ENCODE peak calls at places on chromosomes 1 and 21, in ten cellular contexts. X is nephron progenitor cell; S is GM06990; Q is GM10248; K is A549; M is upper lobe of right lung; Y is H1; B is activated CD8-positive, alpha-beta T cell treated with anti-CD3 and anti-CD28 coated beads for 36 hours; W is CD4-positive, alpha-beta T cell; H is lower leg skin. A is an unnamed sample.

GRCh38 chr1:11301593-11301992 is 28.6 kb downstream of the UBIAD1 start:
- DNase-seq in K (no peak), Y (no peak), W (no peak), X (no peak), Q (no peak), M (no peak), H (no peak), B (no peak), S (no peak), A (no peak)

GRCh38 chr1:10692401-10693021 is 103.9 kb downstream of the CASZ1 start:
- DNase-seq in K (peak), Q (peak), S (peak), Y (no peak), M (peak), X (peak), H (no peak), B (peak), W (peak), A (no peak)

GRCh38 chr1:26570287-26570686 is 40.7 kb downstream of the RPS6KA1 start:
- DNase-seq in B (peak), M (no peak), H (no peak), Q (no peak), X (no peak), W (no peak), S (no peak), K (no peak), Y (no peak), A (no peak)

GRCh38 chr1:78279051-78279450 is 211.7 kb upstream of the PTGFR start:
- DNase-seq in W (no peak), S (no peak), B (no peak), Y (no peak), K (no peak), M (no peak), Q (no peak), H (no peak), X (no peak), A (no peak)

GRCh38 chr1:96730574-96731298 is 9.2 kb downstream of the PTBP2 start:
- DNase-seq in W (no peak), H (no peak), S (no peak), Q (no peak), B (no peak), X (no peak), M (no peak), Y (no peak), K (no peak), A (no peak)

GRCh38 chr21:25243809-25244208 is 363.5 kb downstream of the MRPL39 start:
- DNase-seq in M (no peak), B (no peak), K (no peak), S (no peak), H (no peak), X (no peak), W (no peak), Q (no peak), Y (no peak), A (no peak)

GRCh38 chr1:23897083-23897482 is 16.1 kb downstream of the CNR2 start:
- DNase-seq in Y (no peak), W (no peak), H (no peak), K (no peak), M (no peak), S (no peak), X (no peak), Q (no peak), B (no peak), A (no peak)

GRCh38 chr21:42370894-42371654 is 4.7 kb upstream of the TFF1 start:
- DNase-seq in M (no peak), Y (no peak), X (no peak), K (no peak), H (no peak), B (no peak), S (no peak), W (no peak), Q (no peak), A (no peak)

GRCh38 chr1:48728599-48728998 is 48.1 kb downstream of the BEND5 start:
- DNase-seq in B (no peak), W (no peak), M (no peak), S (no peak), Y (no peak), X (no peak), Q (no peak), K (no peak), H (no peak), A (no peak)

GRCh38 chr1:50110656-50111055 is 1.9 kb downstream of the ELAVL4 start:
- DNase-seq in W (no peak), S (no peak), H (no peak), B (no peak), Y (no peak), K (no peak), M (no peak), Q (no peak), X (no peak), A (no peak)

GRCh38 chr21:33441489-33442477 is 38.0 kb downstream of the TMEM50B start:
- DNase-seq in K (peak), H (no peak), B (no peak), Q (peak), W (no peak), X (peak), M (no peak), Y (no peak), S (peak), A (no peak)

GRCh38 chr21:28345934-28346333 is 646.7 kb downstream of the LTN1 start:
- DNase-seq in S (no peak), X (no peak), Y (no peak), H (no peak), K (no peak), M (no peak), Q (no peak), W (no peak), B (no peak), A (no peak)

GRCh38 chr1:48644950-48645605 is 131.6 kb downstream of the BEND5 start:
- DNase-seq in W (no peak), B (no peak), Q (no peak), K (no peak), Y (no peak), S (no peak), H (no peak), X (no peak), M (no peak), A (no peak)

GRCh38 chr1:182446033-182446669 is 3.8 kb upstream of the RGSL1 start:
- DNase-seq in S (peak), K (peak), H (no peak), B (peak), W (no peak), M (no peak), Q (peak), X (peak), Y (no peak), A (peak)

GRCh38 chr1:153728305-153729066 is 636 bp downstream of the INTS3 start:
- DNase-seq in W (no peak), M (peak), Q (no peak), B (peak), H (peak), S (no peak), X (peak), K (peak), Y (no peak), A (peak)

GRCh38 chr1:38009088-38009840 is 3.3 kb upstream of the UTP11 start:
- DNase-seq in X (no peak), Q (no peak), Y (no peak), B (peak), S (no peak), M (peak), K (no peak), W (no peak), H (no peak), A (no peak)

GRCh38 chr1:23040509-23040908 is 21.2 kb downstream of the KDM1A start:
- DNase-seq in Y (no peak), S (no peak), X (no peak), W (no peak), Q (no peak), H (no peak), B (no peak), K (no peak), M (no peak), A (no peak)

GRCh38 chr1:181251001-181251712 is 162.7 kb downstream of the IER5 start:
- DNase-seq in H (peak), B (no peak), K (peak), Q (no peak), Y (no peak), X (no peak), S (no peak), M (no peak), W (no peak), A (no peak)

GRCh38 chr1:57727121-57727520 is 303.3 kb upstream of the DAB1 start:
- DNase-seq in Y (no peak), W (no peak), Q (no peak), H (no peak), S (no peak), B (no peak), M (no peak), X (no peak), K (no peak), A (no peak)

GRCh38 chr1:56676571-56677035 is 31.5 kb downstream of the PRKAA2 start:
- DNase-seq in S (no peak), Y (no peak), H (no peak), K (peak), B (no peak), W (no peak), Q (no peak), M (no peak), X (no peak), A (no peak)

GRCh38 chr1:32980080-32980479 is 15.5 kb upstream of the RNF19B start:
- DNase-seq in Y (no peak), X (no peak), S (no peak), M (no peak), B (no peak), W (no peak), K (no peak), H (no peak), Q (no peak), A (no peak)

GRCh38 chr1:224697888-224698450 is 81.9 kb downstream of the CNIH3 start:
- DNase-seq in Y (no peak), B (no peak), K (no peak), X (no peak), M (no peak), H (no peak), W (no peak), S (no peak), Q (no peak), A (no peak)

GRCh38 chr1:116832268-116832931 is 77.3 kb upstream of the PTGFRN start:
- DNase-seq in X (no peak), M (no peak), Q (no peak), B (no peak), K (no peak), W (no peak), H (no peak), S (no peak), Y (peak), A (no peak)

GRCh38 chr1:39378377-39378776 is 113.1 kb upstream of the BMP8A start:
- DNase-seq in H (no peak), W (no peak), X (no peak), B (no peak), K (peak), M (no peak), Q (peak), Y (no peak), S (no peak), A (no peak)

GRCh38 chr1:228866498-228866897 is 131.2 kb downstream of the RHOU start:
- DNase-seq in X (no peak), B (no peak), H (no peak), S (no peak), K (peak), Q (no peak), W (no peak), M (no peak), Y (no peak), A (no peak)

GRCh38 chr1:59453297-59453970 is 156.5 kb downstream of the FGGY start:
- DNase-seq in M (no peak), Q (no peak), Y (no peak), K (no peak), B (no peak), X (no peak), W (no peak), H (no peak), S (no peak), A (no peak)

GRCh38 chr1:7229696-7230095 is 444.4 kb downstream of the CAMTA1 start:
- DNase-seq in S (no peak), M (no peak), Q (no peak), K (no peak), Y (no peak), H (peak), X (no peak), B (no peak), W (no peak), A (no peak)

GRCh38 chr1:26584022-26584485 is 54.5 kb downstream of the RPS6KA1 start:
- DNase-seq in H (no peak), K (peak), M (no peak), Q (no peak), X (no peak), W (no peak), Y (peak), B (peak), S (no peak), A (no peak)

GRCh38 chr1:5349526-5349925 is 642.7 kb downstream of the NPHP4 start:
- DNase-seq in B (no peak), Y (no peak), Q (no peak), W (no peak), K (no peak), H (no peak), S (no peak), M (no peak), X (no peak), A (no peak)

GRCh38 chr1:228154685-228155571 is 5.2 kb downstream of the GJC2 start:
- DNase-seq in K (no peak), H (no peak), B (peak), W (no peak), Y (no peak), X (no peak), M (peak), S (no peak), Q (no peak), A (no peak)

GRCh38 chr1:71745326-71745725 is 537.0 kb downstream of the NEGR1 start:
- DNase-seq in X (no peak), H (no peak), K (no peak), Q (no peak), Y (no peak), M (no peak), S (no peak), B (no peak), W (no peak), A (no peak)

GRCh38 chr1:17683551-17683950 is 71.6 kb upstream of the ACTL8 start:
- DNase-seq in S (no peak), M (no peak), X (no peak), H (no peak), W (no peak), Q (no peak), Y (no peak), B (no peak), K (no peak), A (no peak)
- TF ChIP-seq CTCF in S (no peak), M (no peak), X (no peak), H (no peak), W (no peak), Q (no peak), Y (no peak), B (no peak), K (no peak), A (no peak)

DNA sequence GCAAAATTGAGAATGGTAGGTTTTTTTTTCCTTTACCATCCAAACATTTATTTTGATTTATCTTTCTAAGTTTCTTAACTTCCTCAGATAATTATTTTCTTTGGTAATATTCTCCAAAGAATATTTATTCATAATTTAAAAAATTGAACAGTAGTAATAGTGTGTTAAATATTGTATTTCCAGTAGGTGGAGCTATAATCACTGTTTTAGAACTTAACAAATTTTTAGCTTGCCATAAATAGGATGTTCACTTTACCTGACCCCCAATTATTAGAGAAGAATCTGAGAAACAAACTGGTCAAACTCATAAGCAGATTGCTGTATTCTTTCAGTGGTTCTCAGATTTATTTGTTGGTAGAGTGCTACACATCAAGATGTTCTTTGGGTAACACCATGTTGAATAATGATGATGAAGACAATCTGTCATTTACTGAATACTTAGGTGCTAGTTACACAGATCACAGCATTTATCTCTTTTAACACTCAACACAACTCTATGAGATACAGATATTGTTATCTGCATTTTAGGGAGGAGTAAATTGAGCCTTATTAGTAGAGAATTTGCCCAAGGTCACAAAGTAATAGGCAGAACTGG is 82.4 kb upstream of the GPR88 start:
- DNase-seq in Y (no peak), M (no peak), S (no peak), W (no peak), Q (no peak), B (no peak), X (no peak), K (no peak), H (no peak), A (no peak)
- TF ChIP-seq CTCF in Y (no peak), M (peak), S (peak), W (peak), Q (peak), B (peak), X (peak), K (peak), H (no peak), A (peak)

GRCh38 chr1:152048641-152048970 is 11.8 kb upstream of the S100A11 start:
- DNase-seq in S (no peak), K (no peak), W (no peak), M (no peak), Y (peak), X (no peak), B (no peak), H (no peak), Q (no peak), A (no peak)
- TF ChIP-seq CTCF in S (no peak), K (no peak), W (no peak), M (no peak), Y (no peak), X (no peak), B (no peak), H (no peak), Q (no peak), A (no peak)

GRCh38 chr1:109823543-109824348 is 60.0 kb upstream of the EPS8L3 start:
- DNase-seq in M (peak), Q (peak), H (no peak), Y (no peak), B (no peak), X (peak), S (no peak), W (no peak), K (peak), A (no peak)
- TF ChIP-seq CTCF in M (no peak), Q (no peak), H (no peak), Y (no peak), B (no peak), X (no peak), S (no peak), W (no peak), K (no peak), A (no peak)

GRCh38 chr1:213987876-213988638 is at the start of gene PROX1:
- DNase-seq in M (peak), X (peak), Q (peak), B (peak), H (peak), S (no peak), Y (no peak), K (peak), W (peak), A (peak)
- TF ChIP-seq CTCF in M (no peak), X (no peak), Q (no peak), B (no peak), H (no peak), S (no peak), Y (no peak), K (no peak), W (no peak), A (peak)

GRCh38 chr1:247387096-247387495 is 28.9 kb upstream of the NLRP3 start:
- DNase-seq in Q (no peak), H (no peak), S (no peak), K (no peak), W (no peak), X (no peak), M (no peak), Y (no peak), B (no peak), A (no peak)
- TF ChIP-seq CTCF in Q (no peak), H (no peak), S (no peak), K (no peak), W (no peak), X (no peak), M (no peak), Y (no peak), B (no peak), A (no peak)